ENCODE peak calls at places on chromosomes 4 and X, in six cellular contexts. Q is OCI-LY7, H is kidney tubule cell, W is NCI-H1105, O is GM12865, M is transverse colon. E is an unnamed sample.

GRCh38 chrX:94676285-94676684 is 1002.3 kb downstream of the FAM133A start:
- DNase-seq in Q (no peak), W (no peak), H (no peak), M (no peak), O (no peak), E (no peak)

GRCh38 chrX:34656467-34656841 is 631 bp downstream of the TMEM47 start:
- DNase-seq in H (peak; percentile 2), O (no peak), Q (no peak), M (no peak), W (no peak), E (no peak)

GRCh38 chr4:147136308-147136707 is 190.6 kb upstream of the TTC29 start:
- DNase-seq in H (no peak), W (no peak), Q (no peak), M (no peak), O (no peak), E (no peak)

GRCh38 chr4:1010522-1011021 is 854 bp upstream of the FGFRL1 start:
- DNase-seq in W (no peak), H (peak; percentile 86), O (peak; percentile 42), Q (peak; percentile 18), M (peak; percentile 76), E (peak; percentile 69)

GRCh38 chrX:16136080-16136479 is 12.7 kb downstream of the GRPR start:
- DNase-seq in Q (no peak), M (no peak), W (no peak), O (no peak), H (no peak), E (no peak)

GRCh38 chr4:122091397-122091796 is 60.7 kb upstream of the BLTP1 start:
- DNase-seq in H (no peak), O (no peak), W (no peak), Q (no peak), M (no peak), E (no peak)

GRCh38 chrX:20061869-20062254 is 54.8 kb downstream of the MAP7D2 start:
- DNase-seq in W (no peak), H (peak; percentile 73), M (no peak), O (no peak), Q (no peak), E (no peak)

GRCh38 chrX:13855689-13856425 is 39.0 kb upstream of the GPM6B start:
- DNase-seq in O (peak; percentile 28), M (no peak), H (no peak), Q (no peak), W (no peak), E (no peak)

GRCh38 chr4:104976258-104976657 is 170.4 kb upstream of the TET2 start:
- DNase-seq in Q (no peak), M (no peak), W (no peak), O (peak; percentile 80), H (no peak), E (no peak)

GRCh38 chrX:8749697-8750096 is 17.8 kb upstream of the ANOS1 start:
- DNase-seq in O (no peak), H (peak; percentile 35), W (no peak), Q (no peak), M (no peak), E (no peak)

GRCh38 chrX:43165343-43165920 is 387.5 kb upstream of the PPP1R2C start:
- DNase-seq in H (no peak), Q (no peak), O (peak; percentile 17), M (no peak), W (no peak), E (no peak)

GRCh38 chrX:150864127-150864526 is 34.3 kb downstream of the CD99L2 start:
- DNase-seq in O (no peak), W (no peak), Q (no peak), M (no peak), H (no peak), E (no peak)

GRCh38 chr4:24846716-24847115 is 51.3 kb downstream of the SOD3 start:
- DNase-seq in H (no peak), Q (no peak), O (no peak), W (no peak), M (no peak), E (no peak)

GRCh38 chr4:135838889-135839288 is 1637.3 kb upstream of the PABPC4L start:
- DNase-seq in H (peak; percentile 59), W (no peak), M (no peak), Q (no peak), O (no peak), E (no peak)

GRCh38 chrX:155086202-155086840 is 15.0 kb downstream of the BRCC3 start:
- DNase-seq in H (peak; percentile 29), W (no peak), Q (peak; percentile 44), O (peak; percentile 35), M (peak; percentile 30), E (no peak)

GRCh38 chr4:20684852-20685763 is 15.2 kb upstream of the PACRGL start:
- DNase-seq in H (peak; percentile 44), M (no peak), O (peak; percentile 11), W (no peak), Q (peak; percentile 48), E (no peak)

GRCh38 chr4:102343964-102344519 is 1.2 kb downstream of the SLC39A8 start:
- DNase-seq in H (no peak), M (no peak), O (no peak), W (no peak), Q (peak; percentile 52), E (no peak)

GRCh38 chr4:89829470-89830138 is 7.4 kb downstream of the SNCA start:
- DNase-seq in O (peak; percentile 52), Q (peak; percentile 35), W (no peak), H (no peak), M (peak; percentile 10), E (no peak)

GRCh38 chr4:16322183-16322582 is 95.9 kb upstream of the TAPT1 start:
- DNase-seq in M (no peak), H (no peak), O (no peak), W (no peak), Q (no peak), E (no peak)

GRCh38 chr4:149144060-149144459 is 671.6 kb downstream of the IQCM start:
- DNase-seq in W (no peak), M (no peak), Q (no peak), O (no peak), H (no peak), E (no peak)

GRCh38 chr4:70365479-70365878 is 4.9 kb downstream of the SMR3A start:
- DNase-seq in M (no peak), Q (no peak), W (peak; percentile 13), O (peak; percentile 14), H (peak; percentile 47), E (no peak)

GRCh38 chr4:60724623-60725022 is 475.5 kb upstream of the ADGRL3 start:
- DNase-seq in Q (no peak), O (no peak), H (peak; percentile 7), M (no peak), W (no peak), E (no peak)

GRCh38 chrX:48848847-48849246 is 13.4 kb upstream of the PCSK1N start:
- DNase-seq in H (no peak), Q (no peak), M (no peak), W (no peak), O (no peak), E (no peak)

GRCh38 chr4:123997736-123998449 is 601.3 kb downstream of the SPRY1 start:
- DNase-seq in O (no peak), M (no peak), H (no peak), W (no peak), Q (no peak), E (no peak)

GRCh38 chr4:176791591-176792347 is 953 bp downstream of the VEGFC start:
- DNase-seq in H (peak; percentile 68), Q (no peak), O (peak; percentile 1), W (peak; percentile 0), M (peak; percentile 9), E (no peak)

GRCh38 chr4:110631582-110632505 is 9.0 kb upstream of the PITX2 start:
- DNase-seq in H (peak; percentile 84), O (peak; percentile 75), M (peak; percentile 70), W (peak; percentile 33), Q (peak; percentile 83), E (peak; percentile 80)

GRCh38 chr4:142282870-142283431 is 563.1 kb downstream of the INPP4B start:
- DNase-seq in Q (peak; percentile 4), O (peak; percentile 12), M (no peak), W (no peak), H (peak; percentile 34), E (no peak)

GRCh38 chr4:75432683-75433082 is 81.5 kb downstream of the RCHY1 start:
- DNase-seq in W (no peak), Q (peak; percentile 21), H (peak; percentile 34), O (peak; percentile 37), M (no peak), E (no peak)

GRCh38 chr4:168877779-168878491 is 132.1 kb downstream of the CBR4 start:
- DNase-seq in M (no peak), Q (no peak), W (no peak), H (peak; percentile 73), O (peak; percentile 5), E (peak; percentile 31)

GRCh38 chr4:3290889-3291321 is 1.9 kb upstream of the RGS12 start:
- DNase-seq in Q (no peak), W (no peak), O (no peak), M (no peak), H (no peak), E (no peak)

GRCh38 chr4:38124961-38125360 is 164.8 kb downstream of the PTTG2 start:
- DNase-seq in O (no peak), Q (no peak), M (no peak), W (no peak), H (no peak), E (no peak)

GRCh38 chrX:153646620-153647373 is at the start of gene DUSP9:
- DNase-seq in H (peak; percentile 48), M (no peak), Q (no peak), O (no peak), W (no peak), E (peak; percentile 41)

GRCh38 chr4:336099-336892 is 1.3 kb upstream of the ZNF141 start:
- DNase-seq in M (peak; percentile 35), H (no peak), W (no peak), O (peak; percentile 18), Q (no peak), E (peak; percentile 30)

GRCh38 chr4:186291256-186291890 is 25.4 kb downstream of the F11 start:
- DNase-seq in W (no peak), Q (no peak), O (no peak), H (no peak), M (no peak), E (no peak)

GRCh38 chr4:110493521-110493920 is 17.6 kb downstream of the ENPEP start:
- DNase-seq in W (no peak), O (no peak), H (no peak), Q (no peak), M (no peak), E (no peak)

GRCh38 chrX:144253356-144253755 is 369.5 kb downstream of the UBE2NL start:
- DNase-seq in H (no peak), W (no peak), M (no peak), O (no peak), Q (no peak), E (no peak)

GRCh38 chrX:85243761-85244410 is at the start of the genes SATL1 and ZNF711:
- DNase-seq in H (peak; percentile 36), M (peak; percentile 54), Q (peak; percentile 58), O (peak; percentile 2), W (peak; percentile 92), E (peak; percentile 45)

GRCh38 chr4:139039044-139039443 is 23.5 kb downstream of the NOCT start:
- DNase-seq in Q (no peak), M (no peak), W (no peak), H (no peak), O (no peak), E (no peak)